ENCODE peak calls at places on chromosomes 16 and 17, in four cellular contexts. L is T-cell; Z is activated naive CD4-positive, alpha-beta T cell treated with anti-CD3 and anti-CD28 coated beads, Interleukin-2, amount 50 U/mL, for 72 hours; K is body of pancreas. V is an unnamed sample.

GRCh38 chr16:11560701-11561439 is 25.8 kb downstream of the LITAF start:
- ATAC-seq in L (peak), Z (peak), K (no peak), V (peak)

GRCh38 chr16:6643083-6643686 is 689.5 kb upstream of the RBFOX1 start:
- ATAC-seq in L (no peak), Z (no peak), K (no peak), V (no peak)

GRCh38 chr17:64657610-64658125 is 4.4 kb downstream of the SMURF2 start:
- ATAC-seq in L (no peak), Z (no peak), K (no peak), V (no peak)

GRCh38 chr17:1126801-1127550 is 52.8 kb downstream of the ABR start:
- ATAC-seq in L (no peak), Z (no peak), K (no peak), V (no peak)

GRCh38 chr16:85453-85782 is 7.4 kb downstream of the MPG start:
- ATAC-seq in L (no peak), Z (no peak), K (no peak), V (no peak)

GRCh38 chr17:81428945-81429344 is 33.7 kb downstream of the BAHCC1 start:
- ATAC-seq in L (no peak), Z (no peak), K (no peak), V (peak)

GRCh38 chr16:12874135-12874534 is 27.3 kb upstream of the SHISA9 start:
- ATAC-seq in L (no peak), Z (no peak), K (no peak), V (no peak)

GRCh38 chr17:9937164-9937835 is 32.2 kb upstream of the RCVRN start:
- ATAC-seq in L (no peak), Z (no peak), K (no peak), V (peak)

GRCh38 chr17:16286947-16287562 is 66.2 kb downstream of the CENPV start:
- ATAC-seq in L (no peak), Z (no peak), K (no peak), V (no peak)